ENCODE peak calls at places on chromosomes 2 and 18, in six cellular contexts. One of them, this sample, is unnamed.

GRCh38 chr18:7721532-7721931 is 154.4 kb downstream of the PTPRM start:
- DNase-seq in HT-29: no peak
- DNase-seq in NCI-H748 treated with DMSO at 0.1 percent for 48 hours: no peak
- DNase-seq in colonic mucosa: no peak
- DNase-seq in CD4-positive, alpha-beta memory T cell: no peak
- DNase-seq in smooth muscle cell of the brain vasculature: no peak
- DNase-seq in this sample: no peak

GRCh38 chr2:120512321-120512710 is 166.4 kb downstream of the INHBB start:
- DNase-seq in NCI-H748 treated with DMSO at 0.1 percent for 48 hours: no peak
- DNase-seq in HT-29: no peak
- DNase-seq in CD4-positive, alpha-beta memory T cell: no peak
- DNase-seq in colonic mucosa: no peak
- DNase-seq in smooth muscle cell of the brain vasculature: no peak
- DNase-seq in this sample: no peak

GRCh38 chr2:179017958-179018357 is 32.0 kb downstream of the CCDC141 start:
- DNase-seq in CD4-positive, alpha-beta memory T cell: no peak
- DNase-seq in NCI-H748 treated with DMSO at 0.1 percent for 48 hours: no peak
- DNase-seq in smooth muscle cell of the brain vasculature: no peak
- DNase-seq in colonic mucosa: no peak
- DNase-seq in HT-29: no peak
- DNase-seq in this sample: no peak

GRCh38 chr2:56014075-56014730 is 90.6 kb upstream of the EFEMP1 start:
- DNase-seq in colonic mucosa: no peak
- DNase-seq in HT-29: no peak
- DNase-seq in smooth muscle cell of the brain vasculature: no peak
- DNase-seq in NCI-H748 treated with DMSO at 0.1 percent for 48 hours: peak
- DNase-seq in CD4-positive, alpha-beta memory T cell: no peak
- DNase-seq in this sample: no peak

GRCh38 chr2:238141541-238142318 is 3.3 kb downstream of the KLHL30 start:
- DNase-seq in NCI-H748 treated with DMSO at 0.1 percent for 48 hours: no peak
- DNase-seq in HT-29: peak
- DNase-seq in smooth muscle cell of the brain vasculature: no peak
- DNase-seq in colonic mucosa: peak
- DNase-seq in CD4-positive, alpha-beta memory T cell: no peak
- DNase-seq in this sample: peak

GRCh38 chr2:158378926-158379325 is 77.6 kb downstream of the CCDC148 start:
- DNase-seq in NCI-H748 treated with DMSO at 0.1 percent for 48 hours: no peak
- DNase-seq in HT-29: no peak
- DNase-seq in smooth muscle cell of the brain vasculature: no peak
- DNase-seq in CD4-positive, alpha-beta memory T cell: no peak
- DNase-seq in colonic mucosa: no peak
- DNase-seq in this sample: no peak

GRCh38 chr2:191386938-191387536 is 141.8 kb downstream of the MYO1B start:
- DNase-seq in HT-29: no peak
- DNase-seq in NCI-H748 treated with DMSO at 0.1 percent for 48 hours: no peak
- DNase-seq in colonic mucosa: no peak
- DNase-seq in smooth muscle cell of the brain vasculature: no peak
- DNase-seq in CD4-positive, alpha-beta memory T cell: no peak
- DNase-seq in this sample: no peak

GRCh38 chr2:207683879-207684627 is 27.4 kb upstream of the CCNYL1 start:
- DNase-seq in CD4-positive, alpha-beta memory T cell: no peak
- DNase-seq in colonic mucosa: peak
- DNase-seq in smooth muscle cell of the brain vasculature: no peak
- DNase-seq in NCI-H748 treated with DMSO at 0.1 percent for 48 hours: no peak
- DNase-seq in HT-29: peak
- DNase-seq in this sample: peak

GRCh38 chr2:146741260-146741659 is 1103.6 kb upstream of the ACVR2A start:
- DNase-seq in smooth muscle cell of the brain vasculature: no peak
- DNase-seq in colonic mucosa: no peak
- DNase-seq in NCI-H748 treated with DMSO at 0.1 percent for 48 hours: no peak
- DNase-seq in HT-29: no peak
- DNase-seq in CD4-positive, alpha-beta memory T cell: no peak
- DNase-seq in this sample: no peak

GRCh38 chr2:229731916-229732315 is 17.6 kb upstream of the DNER start:
- DNase-seq in colonic mucosa: no peak
- DNase-seq in HT-29: no peak
- DNase-seq in CD4-positive, alpha-beta memory T cell: no peak
- DNase-seq in smooth muscle cell of the brain vasculature: no peak
- DNase-seq in NCI-H748 treated with DMSO at 0.1 percent for 48 hours: no peak
- DNase-seq in this sample: no peak

GRCh38 chr2:101883860-101884259 is 107.9 kb upstream of the IL1R2 start:
- DNase-seq in colonic mucosa: peak
- DNase-seq in CD4-positive, alpha-beta memory T cell: peak
- DNase-seq in NCI-H748 treated with DMSO at 0.1 percent for 48 hours: no peak
- DNase-seq in smooth muscle cell of the brain vasculature: peak
- DNase-seq in HT-29: peak
- DNase-seq in this sample: peak

GRCh38 chr2:12710301-12710700 is 6.4 kb upstream of the TRIB2 start:
- DNase-seq in CD4-positive, alpha-beta memory T cell: no peak
- DNase-seq in HT-29: no peak
- DNase-seq in colonic mucosa: no peak
- DNase-seq in smooth muscle cell of the brain vasculature: no peak
- DNase-seq in NCI-H748 treated with DMSO at 0.1 percent for 48 hours: no peak
- DNase-seq in this sample: no peak

This sample was measured in A549.